ENCODE peak calls at places on chromosomes 2 and 18, in five cellular contexts. D is KG1; X is NT2/D1; B is stimulated activated CD4-positive, alpha-beta T cell treated with anti-CD3 and anti-CD28 coated beads, TNF-alpha, amount 100 ng/mL, for 1 hour; G is ascending aorta. R is an unnamed sample.

GRCh38 chr2:120227111-120227991 is 4.2 kb upstream of the TMEM185B start:
- DNase-seq in X (no peak), D (no peak), B (no peak), G (no peak), R (no peak)

GRCh38 chr2:199903111-199903510 is 8.0 kb upstream of the C2orf69 start:
- DNase-seq in G (no peak), D (no peak), X (no peak), B (no peak), R (no peak)

GRCh38 chr2:181891966-181892794 is 650 bp downstream of the ITPRID2 start:
- DNase-seq in G (peak), B (peak), X (peak), D (peak), R (peak)

GRCh38 chr2:153875801-153876466 is 4.2 kb downstream of the GALNT13 start:
- DNase-seq in D (no peak), X (no peak), B (no peak), G (no peak), R (no peak)

GRCh38 chr2:62056341-62056740 is 139.6 kb upstream of the B3GNT2 start:
- DNase-seq in X (no peak), G (no peak), B (no peak), D (no peak), R (no peak)

GRCh38 chr2:64645014-64645418 is 8.7 kb downstream of the SERTAD2 start:
- DNase-seq in B (no peak), G (no peak), D (peak), X (peak), R (no peak)

GRCh38 chr2:31694444-31694843 is 113.7 kb upstream of the SRD5A2 start:
- DNase-seq in D (peak), B (no peak), X (no peak), G (no peak), R (no peak)

GRCh38 chr2:63819765-63820717 is 21.7 kb upstream of the UGP2 start:
- DNase-seq in B (no peak), X (no peak), D (no peak), G (no peak), R (peak)

GRCh38 chr18:12750076-12750707 is 47.4 kb downstream of the PSMG2 start:
- DNase-seq in B (no peak), D (no peak), G (no peak), X (no peak), R (no peak)

GRCh38 chr2:234963785-234964615 is 12.2 kb downstream of the SH3BP4 start:
- DNase-seq in B (no peak), D (no peak), G (no peak), X (no peak), R (no peak)

GRCh38 chr2:225041871-225042799 is at the start of gene DOCK10:
- DNase-seq in B (peak), X (no peak), D (no peak), G (no peak), R (no peak)

GRCh38 chr2:236164201-236164982 is 3.8 kb downstream of the GBX2 start:
- DNase-seq in G (no peak), D (no peak), X (no peak), B (no peak), R (no peak)

GRCh38 chr18:33578371-33579146 is 540 bp downstream of the ASXL3 start:
- DNase-seq in X (no peak), D (no peak), G (no peak), B (no peak), R (no peak)

GRCh38 chr2:72077702-72078169 is 69.9 kb downstream of the CYP26B1 start:
- DNase-seq in G (no peak), X (no peak), B (no peak), D (no peak), R (no peak)

GRCh38 chr2:8986327-8986976 is 17.0 kb downstream of the MBOAT2 start:
- DNase-seq in X (no peak), G (no peak), D (no peak), B (no peak), R (no peak)

GRCh38 chr2:56801214-56801613 is 617.4 kb downstream of the CCDC85A start:
- DNase-seq in D (no peak), B (no peak), G (no peak), X (no peak), R (no peak)

GRCh38 chr2:235594041-235594440 is 100.2 kb downstream of the AGAP1 start:
- DNase-seq in G (no peak), X (peak), B (no peak), D (peak), R (peak)

GRCh38 chr18:75161629-75162028 is 47.3 kb downstream of the PTGR3 start:
- DNase-seq in G (no peak), X (no peak), B (no peak), D (peak), R (no peak)

GRCh38 chr2:144516417-144516980 is 3.4 kb downstream of the ZEB2 start:
- DNase-seq in D (no peak), X (no peak), G (no peak), B (no peak), R (no peak)

GRCh38 chr2:43610361-43610760 is 14.5 kb upstream of the THADA start:
- DNase-seq in G (no peak), B (no peak), D (no peak), X (no peak), R (no peak)

GRCh38 chr2:103176289-103176915 is 414.6 kb downstream of the TMEM182 start:
- DNase-seq in G (no peak), B (no peak), D (no peak), X (no peak), R (no peak)

GRCh38 chr2:177710003-177710411 is 317.4 kb downstream of the AGPS start:
- DNase-seq in D (no peak), B (no peak), X (no peak), G (no peak), R (no peak)

GRCh38 chr2:106058469-106059137 is 135.5 kb downstream of the UXS1 start:
- DNase-seq in X (no peak), B (no peak), G (no peak), D (no peak), R (no peak)

GRCh38 chr2:127217470-127218325 is 2.4 kb downstream of the CYP27C1 start:
- DNase-seq in B (no peak), D (no peak), G (no peak), X (no peak), R (no peak)

GRCh38 chr2:187988348-187988747 is 303.3 kb upstream of the GULP1 start:
- DNase-seq in D (no peak), B (no peak), G (no peak), X (no peak), R (no peak)

GRCh38 chr2:182593394-182593707 is 122.7 kb upstream of the DNAJC10 start:
- DNase-seq in X (no peak), D (no peak), G (no peak), B (no peak), R (no peak)

GRCh38 chr2:71893646-71894045 is 254.0 kb downstream of the CYP26B1 start:
- DNase-seq in X (no peak), B (no peak), G (no peak), D (no peak), R (no peak)

GRCh38 chr2:20381457-20381856 is 30.8 kb upstream of the PUM2 start:
- DNase-seq in G (no peak), D (no peak), X (peak), B (no peak), R (no peak)

GRCh38 chr2:238728322-238729260 is 119.3 kb upstream of the TWIST2 start:
- DNase-seq in B (no peak), G (peak), D (no peak), X (peak), R (no peak)

GRCh38 chr2:44930274-44930826 is 11.2 kb upstream of the SIX3 start:
- DNase-seq in B (no peak), G (no peak), X (no peak), D (no peak), R (no peak)

GRCh38 chr18:57301573-57302230 is 50.7 kb upstream of the ST8SIA3 start:
- DNase-seq in B (no peak), G (no peak), D (no peak), X (no peak), R (no peak)

GRCh38 chr2:165401285-165401852 is 68.1 kb upstream of the CSRNP3 start:
- DNase-seq in B (no peak), D (peak), G (no peak), X (peak), R (no peak)

GRCh38 chr2:26245231-26245732 is 543 bp downstream of the HADHB start:
- DNase-seq in B (peak), X (no peak), D (no peak), G (no peak), R (no peak)

GRCh38 chr18:63192171-63192884 is 127.2 kb downstream of the BCL2 start:
- DNase-seq in D (no peak), B (no peak), G (no peak), X (no peak), R (no peak)

GRCh38 chr2:144553379-144553778 is 33.5 kb upstream of the ZEB2 start:
- DNase-seq in D (no peak), G (no peak), X (no peak), B (no peak), R (no peak)

GRCh38 chr2:198371902-198372611 is 567.7 kb downstream of the PLCL1 start:
- DNase-seq in G (no peak), D (no peak), B (no peak), X (no peak), R (no peak)

GRCh38 chr18:5556317-5556974 is 12.6 kb upstream of the EPB41L3 start:
- DNase-seq in D (no peak), G (no peak), B (no peak), X (no peak), R (no peak)

GRCh38 chr2:232537079-232537478 is 2.4 kb upstream of the CHRNG start:
- DNase-seq in D (no peak), X (no peak), B (no peak), G (no peak), R (no peak)

R was measured in SIG-M5.